ENCODE peak calls at places on chromosomes 16 and 17, in ten cellular contexts. R is neural progenitor cell, G is heart right ventricle, B is colonic mucosa, L is endothelial cell of umbilical vein, U is tibial artery, Q is endodermal cell, I is WTC11, S is transverse colon, F is type B pancreatic cell. E is an unnamed sample.

GRCh38 chr17:48052956-48053757 is 5.0 kb downstream of the NFE2L1 start:
- DNase-seq in R (no peak), G (peak; percentile 91), B (peak; percentile 48), L (peak; percentile 63), U (peak; percentile 93), Q (peak; percentile 65), I (no peak), S (peak; percentile 57), F (no peak), E (no peak)

GRCh38 chr16:58644765-58645487 is 15.3 kb upstream of the CNOT1 start:
- DNase-seq in R (no peak), G (no peak), B (no peak), L (no peak), U (peak; percentile 27), Q (no peak), I (no peak), S (no peak), F (no peak), E (no peak)

GRCh38 chr16:48421741-48422140 is 36.5 kb upstream of the SIAH1 start:
- DNase-seq in R (no peak), G (no peak), B (no peak), L (no peak), U (no peak), Q (no peak), I (no peak), S (no peak), F (no peak), E (no peak)

GRCh38 chr17:74903671-74904070 is 10.2 kb upstream of the FADS6 start:
- DNase-seq in R (no peak), G (no peak), B (no peak), L (no peak), U (no peak), Q (no peak), I (no peak), S (no peak), F (no peak), E (no peak)

GRCh38 chr17:31726980-31727427 is 132.0 kb downstream of the COPRS start:
- DNase-seq in R (no peak), G (no peak), B (no peak), L (no peak), U (no peak), Q (no peak), I (no peak), S (no peak), F (peak; percentile 22), E (peak; percentile 17)

GRCh38 chr17:39235555-39236221 is 9.9 kb upstream of the STAC2 start:
- DNase-seq in R (peak; percentile 87), G (no peak), B (peak; percentile 45), L (peak; percentile 53), U (peak; percentile 39), Q (peak; percentile 94), I (peak; percentile 79), S (peak; percentile 29), F (no peak), E (no peak)

GRCh38 chr17:7238418-7239090 is 703 bp downstream of the PHF23 start:
- DNase-seq in R (peak; percentile 40), G (no peak), B (no peak), L (peak; percentile 21), U (no peak), Q (peak; percentile 73), I (no peak), S (no peak), F (no peak), E (no peak)

GRCh38 chr16:46730801-46731690 is 17.1 kb downstream of the MYLK3 start:
- DNase-seq in R (no peak), G (peak; percentile 40), B (no peak), L (no peak), U (no peak), Q (no peak), I (no peak), S (no peak), F (no peak), E (no peak)

GRCh38 chr17:70924776-70925175 is 755.4 kb downstream of the KCNJ2 start:
- DNase-seq in R (no peak), G (no peak), B (no peak), L (no peak), U (no peak), Q (no peak), I (no peak), S (no peak), F (no peak), E (no peak)

GRCh38 chr16:67833035-67833417 is 9.1 kb upstream of the THAP11 start:
- DNase-seq in R (no peak), G (no peak), B (peak; percentile 28), L (no peak), U (no peak), Q (peak; percentile 55), I (no peak), S (no peak), F (no peak), E (no peak)
- TF ChIP-seq CTCF in R (no peak), G (no peak), B (no peak), L (no peak), U (no peak), Q (no peak), I (no peak), S (no peak), F (no peak), E (no peak)

GRCh38 chr17:79091373-79091670 is 16.7 kb downstream of the ENGASE start:
- DNase-seq in R (no peak), G (no peak), B (no peak), L (no peak), U (no peak), Q (no peak), I (no peak), S (no peak), F (no peak), E (no peak)

GRCh38 chr17:79092567-79092966 is 17.9 kb downstream of the ENGASE start:
- DNase-seq in R (no peak), G (no peak), B (no peak), L (no peak), U (no peak), Q (no peak), I (no peak), S (no peak), F (no peak), E (no peak)

GRCh38 chr17:79089720-79090502 is 15.3 kb downstream of the ENGASE start:
- DNase-seq in R (no peak), G (no peak), B (no peak), L (no peak), U (no peak), Q (no peak), I (no peak), S (no peak), F (no peak), E (no peak)

GRCh38 chr17:79088997-79089328 is 14.3 kb downstream of the ENGASE start:
- DNase-seq in R (no peak), G (no peak), B (no peak), L (no peak), U (no peak), Q (no peak), I (no peak), S (no peak), F (no peak), E (no peak)

DNA sequence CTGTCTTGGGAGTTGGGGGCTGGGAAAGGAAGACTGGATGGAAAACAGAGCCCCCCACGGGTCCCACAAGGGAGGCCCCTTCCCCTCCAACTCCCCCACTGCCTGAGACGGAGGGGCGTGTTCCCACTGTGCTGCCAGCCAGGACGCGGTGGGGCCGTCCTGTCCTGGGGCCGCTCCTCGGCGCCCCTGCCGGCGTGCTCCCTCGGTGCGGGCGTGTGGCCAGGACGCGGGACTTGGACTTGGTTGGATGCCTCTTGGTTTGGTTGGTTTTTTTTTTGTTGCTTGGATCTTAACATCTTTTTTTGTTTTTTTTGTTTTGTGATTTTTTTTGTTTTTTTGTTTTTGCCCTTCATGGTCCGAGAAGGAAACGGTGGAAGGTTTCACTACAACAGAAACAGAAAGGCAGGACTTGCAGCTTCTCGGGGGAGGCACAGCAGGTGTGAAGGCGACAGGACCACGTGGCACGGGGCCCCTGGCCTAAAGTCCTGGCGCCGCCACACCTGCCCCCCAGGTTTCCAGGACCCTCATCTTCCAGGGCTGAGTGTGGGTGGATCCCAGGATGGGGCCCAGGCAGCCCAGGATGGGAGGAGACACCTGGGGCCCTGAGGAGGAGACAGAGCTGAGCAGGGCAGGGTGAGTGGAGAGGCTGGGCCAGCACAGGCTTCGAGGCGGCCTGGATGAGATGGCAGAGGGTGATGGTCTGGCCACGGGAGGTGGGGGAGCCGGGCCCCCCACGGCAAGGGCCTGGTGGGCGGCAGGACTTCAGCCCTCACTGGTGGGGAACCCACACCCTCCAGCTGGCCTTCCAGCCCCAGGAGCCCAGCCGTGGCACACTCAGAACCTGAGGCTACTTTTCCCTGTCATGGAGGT is 16.1 kb downstream of the ENGASE start:
- DNase-seq in R (no peak), G (no peak), B (no peak), L (no peak), U (no peak), Q (peak; percentile 84), I (no peak), S (no peak), F (no peak), E (no peak)
- TF ChIP-seq CTCF in R (no peak), G (peak; percentile 34), B (no peak), L (peak; percentile 15), U (no peak), Q (peak; percentile 47), I (no peak), S (peak; percentile 16), F (peak; percentile 33), E (peak; percentile 33)

DNA sequence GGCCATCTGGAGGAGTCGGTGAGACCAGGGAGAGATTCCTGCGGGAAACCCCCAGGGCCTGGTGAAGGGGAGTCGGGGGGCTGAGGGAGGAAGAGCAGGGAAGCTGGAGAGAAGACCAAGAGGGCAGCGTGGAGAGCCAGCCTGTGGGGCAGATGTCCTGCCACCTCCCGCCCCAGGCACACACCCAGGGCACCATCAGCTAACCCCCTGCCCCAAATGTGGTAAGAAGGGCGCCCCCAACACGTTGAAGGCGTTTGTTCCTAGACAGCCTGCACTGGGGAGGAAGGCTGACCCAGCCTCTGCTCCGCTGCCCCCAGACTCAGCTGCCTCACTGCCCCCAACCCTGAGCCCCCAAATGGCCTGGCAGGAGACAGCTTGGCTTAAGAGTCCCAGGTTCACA is 1.3 kb downstream of the BAIAP3 start:
- DNase-seq in R (no peak), G (no peak), B (no peak), L (no peak), U (no peak), Q (no peak), I (no peak), S (no peak), F (no peak), E (no peak)
- TF ChIP-seq CTCF in R (no peak), G (no peak), B (no peak), L (no peak), U (no peak), Q (no peak), I (no peak), S (no peak), F (no peak), E (no peak)

DNA sequence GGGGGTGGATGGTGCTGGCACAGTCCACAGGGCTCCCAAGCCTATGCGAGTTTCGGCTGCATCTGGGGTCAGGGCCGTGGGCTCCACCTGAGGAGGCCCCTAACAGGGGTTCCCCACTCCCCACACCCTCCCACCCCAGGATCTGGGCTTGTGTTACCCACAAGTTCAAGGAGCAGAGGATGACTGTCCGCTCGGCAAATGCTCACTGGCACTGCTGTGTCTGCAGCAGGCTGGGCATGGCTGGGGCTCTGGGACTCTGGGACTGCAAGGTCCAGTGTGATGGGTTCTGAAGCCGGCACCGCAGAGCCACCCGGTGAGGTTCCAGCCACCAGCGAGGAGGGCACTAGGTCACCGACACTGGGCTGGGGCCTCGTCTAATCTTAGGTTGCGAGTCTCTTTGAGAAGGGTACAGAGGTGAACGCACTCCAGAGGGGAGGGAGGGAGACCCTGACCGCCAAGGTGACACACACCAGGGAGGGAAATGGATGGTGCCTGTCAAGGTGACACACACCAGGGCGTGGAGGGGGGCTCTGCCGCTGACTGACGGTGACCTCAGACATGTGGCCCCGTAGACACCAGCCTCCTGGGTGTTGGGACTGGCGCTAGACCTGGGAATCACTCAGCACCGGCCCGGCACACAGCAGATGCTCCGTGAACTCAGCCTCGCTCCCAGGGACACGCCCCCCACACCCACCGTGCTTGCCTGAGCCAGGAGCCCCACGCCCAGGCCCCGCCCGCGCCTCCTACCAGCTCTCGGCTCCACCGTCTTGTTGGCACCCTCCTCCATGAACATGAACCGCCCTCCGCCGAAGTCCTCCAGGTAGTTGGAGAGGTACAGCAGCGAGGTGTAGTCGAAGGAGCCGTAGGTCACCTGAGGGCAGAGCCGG is 20.5 kb upstream of the HEXD start:
- DNase-seq in R (no peak), G (no peak), B (no peak), L (no peak), U (no peak), Q (no peak), I (no peak), S (peak; percentile 31), F (no peak), E (no peak)
- TF ChIP-seq CTCF in R (no peak), G (no peak), B (no peak), L (no peak), U (no peak), Q (no peak), I (no peak), S (no peak), F (no peak), E (no peak)

E was measured in AG09309.